ENCODE peak calls at places on chromosomes 11 and 22, in four cellular contexts. Z is IMR-90, M is sigmoid colon, X is left ventricle myocardium inferior. R is an unnamed sample.

GRCh38 chr11:117180661-117181585 is 2.4 kb downstream of the SIDT2 start:
- DNase-seq in Z (peak), X (peak), M (peak), R (peak)

GRCh38 chr11:45178890-45179663 is 32.6 kb downstream of the PRDM11 start:
- DNase-seq in M (no peak), X (no peak), Z (peak), R (no peak)

GRCh38 chr22:31630331-31631329 is 31.4 kb downstream of the PISD start:
- DNase-seq in M (peak), Z (peak), X (peak), R (no peak)

GRCh38 chr22:41215926-41216325 is 10.8 kb downstream of the L3MBTL2 start:
- DNase-seq in M (no peak), Z (no peak), X (no peak), R (no peak)

GRCh38 chr22:44131412-44131811 is 49.3 kb upstream of the PARVG start:
- DNase-seq in X (no peak), Z (no peak), M (peak), R (no peak)

GRCh38 chr11:111977141-111978027 is 40.2 kb downstream of the DIXDC1 start:
- DNase-seq in Z (no peak), X (peak), M (peak), R (peak)

GRCh38 chr11:112885744-112886706 is 75.2 kb upstream of the NCAM1 start:
- DNase-seq in X (no peak), Z (no peak), M (no peak), R (no peak)

GRCh38 chr11:13339196-13340153 is 61.9 kb downstream of the BMAL1 start:
- DNase-seq in Z (peak), X (no peak), M (no peak), R (no peak)

GRCh38 chr11:75851203-75851602 is 36.2 kb downstream of the UVRAG start:
- DNase-seq in Z (no peak), M (no peak), X (no peak), R (no peak)

GRCh38 chr11:108880510-108880909 is 215.6 kb downstream of the DDX10 start:
- DNase-seq in X (no peak), M (no peak), Z (peak), R (no peak)

GRCh38 chr22:49812838-49813237 is 14.8 kb downstream of the BRD1 start:
- DNase-seq in Z (peak), M (peak), X (no peak), R (no peak)

GRCh38 chr11:12824281-12825041 is 150.2 kb downstream of the TEAD1 start:
- DNase-seq in Z (no peak), X (no peak), M (no peak), R (no peak)

GRCh38 chr11:10930224-10930960 is 72.5 kb upstream of the ZBED5 start:
- DNase-seq in Z (peak), M (no peak), X (no peak), R (no peak)

GRCh38 chr11:45262900-45263299 is 23.2 kb downstream of the SYT13 start:
- DNase-seq in Z (no peak), M (no peak), X (no peak), R (no peak)

GRCh38 chr11:24515632-24516031 is 18.8 kb downstream of the LUZP2 start:
- DNase-seq in M (no peak), X (no peak), Z (no peak), R (no peak)

GRCh38 chr22:46162771-46163170 is 12.4 kb downstream of the PPARA start:
- DNase-seq in M (no peak), Z (no peak), X (no peak), R (no peak)

GRCh38 chr11:94664336-94664735 is 97.2 kb downstream of the PIWIL4 start:
- DNase-seq in X (no peak), M (no peak), Z (no peak), R (no peak)

GRCh38 chr11:85256433-85256832 is 370.7 kb downstream of the DLG2 start:
- DNase-seq in M (no peak), Z (no peak), X (no peak), R (no peak)

GRCh38 chr22:32880906-32881596 is 79.5 kb downstream of the TIMP3 start:
- DNase-seq in M (peak), Z (peak), X (peak), R (no peak)

GRCh38 chr11:72753341-72754148 is 1.3 kb upstream of the ARAP1 start:
- DNase-seq in Z (no peak), X (no peak), M (no peak), R (no peak)

GRCh38 chr22:44025171-44026065 is 1.3 kb downstream of the PARVB start:
- DNase-seq in Z (no peak), X (peak), M (no peak), R (no peak)

GRCh38 chr22:32713737-32714457 is 87.6 kb upstream of the TIMP3 start:
- DNase-seq in M (no peak), X (no peak), Z (no peak), R (no peak)

GRCh38 chr11:34909955-34910354 is 6.2 kb downstream of the APIP start:
- DNase-seq in Z (no peak), M (no peak), X (no peak), R (no peak)

GRCh38 chr22:43053176-43053575 is 36.0 kb downstream of the TTLL1 start:
- DNase-seq in M (no peak), X (no peak), Z (no peak), R (no peak)

GRCh38 chr11:93290061-93290460 is 40.5 kb upstream of the DEUP1 start:
- DNase-seq in M (no peak), X (no peak), Z (no peak), R (no peak)

GRCh38 chr22:20111689-20112622 is 3.9 kb upstream of the RANBP1 start:
- DNase-seq in Z (no peak), M (no peak), X (peak), R (peak)

GRCh38 chr11:61532136-61533038 is 23.8 kb downstream of the LRRC10B start:
- DNase-seq in M (no peak), X (no peak), Z (no peak), R (no peak)
- TF ChIP-seq CTCF in M (peak), X (peak), Z (peak), R (peak)

GRCh38 chr22:25764270-25765015 is 22.5 kb downstream of the MYO18B start:
- DNase-seq in M (no peak), Z (no peak), X (no peak), R (no peak)
- TF ChIP-seq CTCF in M (no peak), Z (no peak), X (no peak), R (peak)

GRCh38 chr22:38221908-38222796 is 20.4 kb downstream of the MAFF start:
- DNase-seq in X (no peak), M (no peak), Z (no peak), R (no peak)

GRCh38 chr22:38221407-38221806 is 19.6 kb downstream of the MAFF start:
- DNase-seq in M (no peak), Z (no peak), X (no peak), R (no peak)

GRCh38 chr22:38222797-38223119 is 21.0 kb downstream of the MAFF start:
- DNase-seq in X (no peak), M (no peak), Z (no peak), R (no peak)

GRCh38 chr22:38220653-38221386 is 19.0 kb downstream of the MAFF start:
- DNase-seq in M (no peak), X (no peak), Z (no peak), R (no peak)

DNA sequence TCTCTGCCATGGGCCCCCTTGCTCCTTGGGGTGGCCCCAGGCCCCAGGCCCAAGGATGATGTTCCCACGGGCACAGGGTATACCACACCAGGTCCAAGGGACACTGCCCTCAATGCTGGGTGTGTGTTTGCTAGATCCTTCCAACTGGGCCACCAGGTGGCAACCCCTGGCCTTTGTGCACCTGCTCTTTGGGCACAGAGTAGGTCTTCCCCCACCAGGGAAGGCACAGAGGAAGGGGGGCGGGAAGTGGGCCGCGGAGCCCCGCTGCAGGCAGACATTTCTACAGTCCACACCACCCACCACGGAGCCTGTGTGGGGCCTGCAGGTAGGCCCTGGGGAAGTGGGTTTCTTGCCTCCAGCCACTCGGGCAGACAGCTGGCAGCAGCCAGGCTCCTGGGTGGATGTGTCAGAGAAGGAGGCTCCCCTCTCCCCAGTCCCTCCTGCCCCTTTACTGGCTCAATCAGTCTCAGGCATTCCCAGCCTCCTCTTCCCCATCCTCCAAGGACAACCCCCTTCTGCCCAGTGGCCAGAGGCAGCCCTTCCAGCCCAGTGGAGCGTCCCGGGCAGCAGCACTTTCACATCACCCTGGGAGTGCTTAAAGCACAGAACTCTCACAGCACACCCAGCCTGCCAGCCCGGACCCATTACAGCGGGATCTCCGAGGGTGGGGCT is 21.6 kb downstream of the MAFF start:
- DNase-seq in X (no peak), M (no peak), Z (no peak), R (no peak)
- TF ChIP-seq CTCF in X (no peak), M (no peak), Z (no peak), R (no peak)

DNA sequence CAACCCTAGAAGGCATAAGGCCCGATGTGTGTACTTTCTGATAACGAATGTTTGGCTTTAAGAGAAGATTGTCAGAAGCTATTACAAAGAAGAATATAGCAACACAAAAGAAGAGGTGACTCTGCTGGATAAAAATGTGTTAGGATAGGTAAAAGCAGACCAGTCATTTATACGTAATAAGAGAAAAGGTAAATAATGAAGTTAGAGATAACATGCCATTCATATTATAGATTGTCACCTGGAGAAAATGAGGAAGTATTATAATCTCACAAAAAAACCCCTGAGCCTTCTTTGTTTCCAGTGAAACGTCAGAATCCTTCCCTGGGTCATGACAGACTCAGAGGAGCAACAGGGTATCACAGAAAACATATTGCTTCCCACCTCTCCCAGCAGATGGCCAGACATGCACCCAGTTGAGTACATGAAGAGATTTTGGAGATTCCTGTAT is 36.1 kb downstream of the PPFIA1 start:
- DNase-seq in X (no peak), Z (no peak), M (no peak), R (no peak)
- TF ChIP-seq CTCF in X (no peak), Z (no peak), M (no peak), R (no peak)

GRCh38 chr11:18010271-18010670 is 2.6 kb downstream of the SERGEF start:
- DNase-seq in X (no peak), M (no peak), Z (no peak), R (no peak)
- TF ChIP-seq CTCF in X (no peak), M (no peak), Z (peak), R (peak)

GRCh38 chr11:102254047-102254446 is 63.2 kb upstream of the BIRC3 start:
- DNase-seq in X (no peak), Z (no peak), M (no peak), R (no peak)
- TF ChIP-seq CTCF in X (peak), Z (peak), M (no peak), R (peak)

DNA sequence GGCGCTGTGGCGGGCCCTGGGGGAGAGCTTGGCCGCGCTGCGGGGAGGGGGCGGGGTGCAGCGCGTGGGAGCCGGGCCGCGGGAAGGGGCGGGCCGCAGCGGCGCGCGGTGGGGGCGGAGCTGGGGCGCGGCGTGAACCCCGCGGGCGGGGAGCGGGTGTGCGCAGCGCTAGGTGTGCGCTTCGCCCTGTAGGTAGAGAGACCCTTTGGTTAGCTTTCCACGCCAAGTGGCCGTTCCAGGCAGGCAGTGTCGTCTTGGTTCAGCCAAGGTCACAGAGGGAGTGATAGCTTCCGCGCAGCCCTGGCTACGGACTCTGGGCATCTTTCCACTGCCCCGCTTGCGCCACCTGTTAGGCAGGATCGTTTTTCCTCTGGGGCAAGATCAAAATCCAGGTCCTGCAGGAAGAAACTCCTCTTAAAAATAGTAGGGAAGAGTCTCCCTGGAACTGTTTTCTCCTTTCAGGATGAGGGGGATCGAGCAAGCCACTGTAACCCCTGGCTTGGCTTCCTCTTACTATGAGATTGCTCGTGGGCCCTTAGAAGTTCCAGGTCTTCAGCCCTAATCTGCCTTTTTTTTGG is 434 bp downstream of the BANF1 start:
- DNase-seq in X (peak), Z (peak), M (peak), R (no peak)
- TF ChIP-seq CTCF in X (peak), Z (peak), M (no peak), R (peak)

R was measured in chondrocyte.